ENCODE peak calls at places on chromosome 10, in five cellular contexts. G, B, Q, X and C are unnamed samples.

GRCh38 chr10:85666106-85666505 is 700.5 kb downstream of the GRID1 start:
- DNase-seq in G (no peak), Q (no peak), B (no peak), X (no peak), C (no peak)

GRCh38 chr10:103564116-103564501 is 70.6 kb downstream of the NEURL1 start:
- DNase-seq in Q (no peak), B (no peak), X (no peak), G (no peak), C (no peak)

GRCh38 chr10:122388287-122388997 is 13.9 kb downstream of the PLEKHA1 start:
- DNase-seq in B (no peak), X (no peak), G (no peak), Q (no peak), C (no peak)

GRCh38 chr10:7672366-7673134 is 5.8 kb upstream of the ITIH5 start:
- DNase-seq in G (no peak), Q (no peak), X (no peak), B (no peak), C (no peak)

GRCh38 chr10:8404721-8405120 is 350.2 kb downstream of the GATA3 start:
- DNase-seq in Q (no peak), B (no peak), G (peak), X (no peak), C (peak)

GRCh38 chr10:58653139-58653538 is 140.5 kb downstream of the BICC1 start:
- DNase-seq in B (no peak), X (no peak), G (no peak), Q (no peak), C (no peak)

GRCh38 chr10:108598320-108598695 is 1325.0 kb downstream of the XPNPEP1 start:
- DNase-seq in X (no peak), B (no peak), G (no peak), Q (no peak), C (no peak)

GRCh38 chr10:100359030-100359432 is 12.0 kb downstream of the SCD start:
- DNase-seq in B (no peak), Q (no peak), X (no peak), G (no peak), C (no peak)

GRCh38 chr10:74825033-74825370 is 1.4 kb upstream of the KAT6B start:
- DNase-seq in G (no peak), Q (no peak), X (peak), B (no peak), C (no peak)

GRCh38 chr10:8389630-8390029 is 335.1 kb downstream of the GATA3 start:
- DNase-seq in G (no peak), X (no peak), B (no peak), Q (no peak), C (no peak)

GRCh38 chr10:6721964-6722615 is 142.0 kb upstream of the PRKCQ start:
- DNase-seq in B (no peak), G (no peak), Q (peak), X (no peak), C (no peak)

GRCh38 chr10:130615463-130615862 is 479.3 kb downstream of the GLRX3 start:
- DNase-seq in B (no peak), G (no peak), X (no peak), Q (no peak), C (no peak)

GRCh38 chr10:79604294-79604693 is 6.4 kb upstream of the SFTPA1 start:
- DNase-seq in G (no peak), X (no peak), Q (no peak), B (no peak), C (no peak)

GRCh38 chr10:27601519-27601918 is 97.4 kb downstream of the RAB18 start:
- DNase-seq in G (no peak), Q (no peak), X (no peak), B (no peak), C (no peak)

GRCh38 chr10:132364594-132364970 is 32.4 kb upstream of the PWWP2B start:
- DNase-seq in Q (no peak), X (peak), B (no peak), G (no peak), C (no peak)

GRCh38 chr10:122113161-122113944 is 124.4 kb downstream of the TACC2 start:
- DNase-seq in B (no peak), Q (peak), X (peak), G (no peak), C (no peak)

GRCh38 chr10:4474829-4475228 is 351.2 kb upstream of the AKR1E2 start:
- DNase-seq in X (no peak), B (no peak), G (no peak), Q (no peak), C (no peak)

GRCh38 chr10:125113661-125114388 is 46.5 kb downstream of the CTBP2 start:
- DNase-seq in G (no peak), B (no peak), X (no peak), Q (no peak), C (no peak)

GRCh38 chr10:75542902-75543301 is 111.5 kb downstream of the LRMDA start:
- DNase-seq in B (peak), G (no peak), X (peak), Q (no peak), C (no peak)

GRCh38 chr10:116880716-116881440 is 31.6 kb downstream of the ENO4 start:
- DNase-seq in B (no peak), X (no peak), G (no peak), Q (no peak), C (no peak)

GRCh38 chr10:77816311-77816710 is 110.2 kb downstream of the DLG5 start:
- DNase-seq in B (no peak), X (no peak), G (no peak), Q (no peak), C (no peak)

GRCh38 chr10:46096426-46096825 is 50.4 kb upstream of the MSMB start:
- DNase-seq in G (no peak), Q (no peak), X (no peak), B (no peak), C (no peak)

GRCh38 chr10:71633935-71634334 is 85.6 kb downstream of the C10orf105 start:
- DNase-seq in Q (no peak), B (no peak), X (no peak), G (no peak), C (no peak)

GRCh38 chr10:98628241-98628640 is 181.5 kb upstream of the HPS1 start:
- DNase-seq in X (no peak), Q (no peak), B (no peak), G (no peak), C (no peak)

GRCh38 chr10:60809157-60809556 is 30.9 kb downstream of the CDK1 start:
- DNase-seq in X (peak), B (no peak), G (no peak), Q (no peak), C (no peak)

GRCh38 chr10:13375791-13376190 is 27.7 kb upstream of the SEPHS1 start:
- DNase-seq in X (no peak), G (no peak), B (no peak), Q (no peak), C (no peak)

GRCh38 chr10:10007972-10008371 is 1009.7 kb upstream of the CELF2 start:
- DNase-seq in Q (no peak), G (no peak), X (no peak), B (no peak), C (no peak)

GRCh38 chr10:103442031-103442461 is 10.1 kb downstream of the CALHM2 start:
- DNase-seq in Q (no peak), X (peak), B (no peak), G (no peak), C (no peak)

GRCh38 chr10:110822708-110823291 is 48.9 kb upstream of the PDCD4 start:
- DNase-seq in B (no peak), G (no peak), X (peak), Q (no peak), C (no peak)

GRCh38 chr10:67925449-67926005 is 41.1 kb downstream of the SIRT1 start:
- DNase-seq in B (no peak), G (no peak), X (no peak), Q (peak), C (no peak)

GRCh38 chr10:132306951-132307751 is 599 bp downstream of the STK32C start:
- DNase-seq in B (no peak), X (peak), Q (no peak), G (no peak), C (no peak)

GRCh38 chr10:63171926-63172325 is 38.8 kb downstream of the NRBF2 start:
- DNase-seq in Q (no peak), X (no peak), G (no peak), B (no peak), C (no peak)

GRCh38 chr10:26802527-26802926 is 58.2 kb downstream of the ABI1 start:
- DNase-seq in G (no peak), B (no peak), Q (no peak), X (no peak), C (no peak)

GRCh38 chr10:73233883-73234282 is 13.2 kb downstream of the DNAJC9 start:
- DNase-seq in Q (no peak), B (no peak), X (no peak), G (no peak), C (no peak)

GRCh38 chr10:73647211-73647874 is 6.1 kb upstream of the MYOZ1 start:
- DNase-seq in X (peak), G (no peak), B (no peak), Q (no peak), C (no peak)

GRCh38 chr10:84665883-84666463 is 337.6 kb downstream of the CCSER2 start:
- DNase-seq in B (no peak), G (no peak), X (peak), Q (no peak), C (no peak)

GRCh38 chr10:82544377-82544776 is 669.4 kb downstream of the NRG3 start:
- DNase-seq in G (no peak), B (no peak), Q (no peak), X (no peak), C (no peak)

GRCh38 chr10:17209302-17209701 is 7.8 kb upstream of the TRDMT1 start:
- DNase-seq in G (no peak), B (no peak), Q (no peak), X (no peak), C (no peak)

GRCh38 chr10:93438796-93439253 is 43.3 kb downstream of the MYOF start:
- DNase-seq in B (no peak), X (peak), G (no peak), Q (no peak), C (no peak)

DNA sequence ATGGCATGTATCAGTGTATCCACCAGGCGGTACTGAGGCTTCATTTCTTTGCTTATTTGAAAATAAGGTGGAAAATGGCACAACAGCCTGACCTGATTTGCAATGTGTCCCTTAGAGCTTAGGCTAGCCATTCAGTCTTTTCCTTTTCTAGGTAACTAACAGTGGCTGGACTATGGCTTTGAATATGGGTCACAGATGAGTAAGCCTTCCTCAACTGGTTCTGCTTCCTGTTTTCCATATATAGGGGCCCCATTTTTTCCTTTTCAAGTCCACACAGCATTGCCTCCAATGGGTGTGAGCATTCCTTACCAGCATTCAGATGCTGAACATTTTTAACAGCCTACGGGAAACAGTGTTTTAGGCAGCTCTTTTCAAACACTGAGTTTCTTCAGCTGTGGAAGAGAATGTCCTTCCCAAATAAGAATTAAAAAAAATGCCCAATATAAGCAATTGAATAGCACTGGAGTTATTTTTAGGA is 3.9 kb upstream of the ITGB1 start:
- DNase-seq in B (peak), X (peak), G (no peak), Q (peak), C (no peak)
- TF ChIP-seq CTCF in B (no peak), X (no peak), G (no peak), Q (peak), C (peak)

DNA sequence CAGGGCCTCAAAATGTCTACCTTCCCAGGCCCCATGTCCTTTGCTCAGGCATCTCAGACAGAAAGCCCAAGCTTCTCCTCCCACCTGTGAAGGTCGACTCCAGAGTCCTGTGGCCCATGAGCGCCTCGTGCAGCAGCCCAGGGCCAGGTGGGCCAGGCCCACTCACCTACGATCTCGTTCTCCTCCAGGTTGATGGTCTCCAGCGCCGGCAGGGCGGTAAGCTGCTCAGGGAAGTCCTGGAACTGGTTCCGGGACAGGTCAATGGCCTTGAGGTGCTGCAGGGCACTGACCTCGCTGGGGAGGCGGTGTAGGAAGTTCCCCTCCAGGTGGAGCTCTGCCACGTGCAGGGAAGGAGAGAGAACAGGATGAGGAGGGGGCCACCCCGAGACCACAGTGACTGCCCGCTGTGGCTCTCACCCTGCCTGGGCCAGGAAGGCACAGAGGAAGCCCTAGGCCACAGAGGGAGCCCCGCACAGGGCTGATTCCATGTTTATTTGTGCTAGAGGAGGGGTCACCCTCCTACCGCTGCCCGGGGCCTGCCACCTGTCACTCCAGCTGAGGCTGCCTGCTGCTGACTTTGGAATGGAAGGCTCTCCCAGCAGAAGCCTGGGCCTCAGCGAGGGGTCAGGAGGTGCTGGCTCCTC is 40.0 kb upstream of the NPFFR1 start:
- DNase-seq in G (no peak), B (no peak), Q (no peak), X (no peak), C (no peak)
- TF ChIP-seq CTCF in G (no peak), B (no peak), Q (no peak), X (no peak), C (no peak)

GRCh38 chr10:114102253-114102652 is 58.6 kb downstream of the ADRB1 start:
- DNase-seq in B (no peak), G (no peak), Q (no peak), X (no peak), C (no peak)

GRCh38 chr10:114100848-114101741 is 57.4 kb downstream of the ADRB1 start:
- DNase-seq in Q (no peak), G (no peak), B (no peak), X (peak), C (no peak)

DNA sequence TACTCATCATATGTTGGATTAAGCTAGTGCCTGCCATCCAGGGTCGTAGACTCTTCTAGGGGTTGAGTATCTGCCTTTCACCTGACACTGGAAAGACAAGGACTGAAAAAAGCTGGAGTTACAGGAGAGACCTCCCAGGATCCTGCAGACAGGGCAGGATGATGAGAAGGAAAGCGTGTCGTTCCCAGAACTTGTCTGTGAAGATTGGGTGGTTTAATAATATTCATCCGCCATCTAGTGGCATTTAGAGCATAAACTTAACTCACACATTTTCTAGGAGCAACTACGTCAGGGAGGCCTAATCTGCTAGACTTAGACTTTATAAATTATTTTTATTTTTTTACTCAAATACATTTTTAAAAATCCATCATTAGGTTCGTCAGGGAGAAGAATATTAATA is 59.6 kb downstream of the ADRB1 start:
- DNase-seq in Q (peak), B (no peak), X (peak), G (peak), C (no peak)
- TF ChIP-seq CTCF in Q (peak), B (peak), X (peak), G (peak), C (peak)

GRCh38 chr10:481636-482035 is 207.8 kb downstream of the DIP2C start:
- DNase-seq in Q (no peak), X (no peak), G (no peak), B (no peak), C (no peak)

GRCh38 chr10:484441-484924 is 205.0 kb downstream of the DIP2C start:
- DNase-seq in X (no peak), G (no peak), B (no peak), Q (no peak), C (no peak)

GRCh38 chr10:482848-483247 is 206.6 kb downstream of the DIP2C start:
- DNase-seq in G (no peak), X (no peak), B (no peak), Q (no peak), C (no peak)

GRCh38 chr10:482036-482435 is 207.4 kb downstream of the DIP2C start:
- DNase-seq in Q (no peak), X (no peak), B (no peak), G (no peak), C (no peak)

DNA sequence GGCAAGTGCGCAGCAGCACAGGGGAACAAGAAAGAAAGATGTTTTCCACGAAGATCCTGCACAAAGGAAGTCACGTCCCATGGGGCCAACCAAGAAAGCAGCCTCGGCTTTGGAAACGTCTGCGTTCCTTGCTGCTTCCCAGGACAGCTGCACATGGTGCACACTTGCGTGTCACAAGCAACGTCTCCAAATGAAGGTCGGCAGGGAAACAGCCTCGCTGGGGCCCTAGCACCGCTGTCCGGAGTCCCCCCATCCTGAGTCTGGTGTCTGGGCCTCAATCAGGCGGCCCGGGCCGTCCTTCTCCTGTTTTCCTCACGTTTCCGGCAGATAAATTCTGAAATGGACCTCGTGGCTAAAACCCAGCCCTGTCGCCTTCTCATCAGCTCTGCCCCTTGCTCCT is 206.2 kb downstream of the DIP2C start:
- DNase-seq in G (no peak), Q (no peak), X (no peak), B (no peak), C (no peak)
- TF ChIP-seq CTCF in G (no peak), Q (no peak), X (no peak), B (no peak), C (no peak)

GRCh38 chr10:3069876-3070275 is 2.5 kb downstream of the PFKP start:
- DNase-seq in Q (no peak), B (no peak), G (no peak), X (no peak), C (no peak)

GRCh38 chr10:3067045-3067858 is at the start of gene PFKP:
- DNase-seq in B (no peak), Q (no peak), G (no peak), X (peak), C (no peak)

GRCh38 chr10:3068968-3069737 is 1.8 kb downstream of the PFKP start:
- DNase-seq in Q (no peak), X (peak), B (no peak), G (no peak), C (no peak)

GRCh38 chr10:3067859-3068179 is 471 bp downstream of the PFKP start:
- DNase-seq in G (no peak), B (no peak), Q (no peak), X (no peak), C (no peak)

GRCh38 chr10:3068201-3068967 is 1.0 kb downstream of the PFKP start:
- DNase-seq in X (peak), Q (no peak), B (no peak), G (no peak), C (peak)
- TF ChIP-seq CTCF in X (peak), Q (peak), B (peak), G (no peak), C (no peak)

DNA sequence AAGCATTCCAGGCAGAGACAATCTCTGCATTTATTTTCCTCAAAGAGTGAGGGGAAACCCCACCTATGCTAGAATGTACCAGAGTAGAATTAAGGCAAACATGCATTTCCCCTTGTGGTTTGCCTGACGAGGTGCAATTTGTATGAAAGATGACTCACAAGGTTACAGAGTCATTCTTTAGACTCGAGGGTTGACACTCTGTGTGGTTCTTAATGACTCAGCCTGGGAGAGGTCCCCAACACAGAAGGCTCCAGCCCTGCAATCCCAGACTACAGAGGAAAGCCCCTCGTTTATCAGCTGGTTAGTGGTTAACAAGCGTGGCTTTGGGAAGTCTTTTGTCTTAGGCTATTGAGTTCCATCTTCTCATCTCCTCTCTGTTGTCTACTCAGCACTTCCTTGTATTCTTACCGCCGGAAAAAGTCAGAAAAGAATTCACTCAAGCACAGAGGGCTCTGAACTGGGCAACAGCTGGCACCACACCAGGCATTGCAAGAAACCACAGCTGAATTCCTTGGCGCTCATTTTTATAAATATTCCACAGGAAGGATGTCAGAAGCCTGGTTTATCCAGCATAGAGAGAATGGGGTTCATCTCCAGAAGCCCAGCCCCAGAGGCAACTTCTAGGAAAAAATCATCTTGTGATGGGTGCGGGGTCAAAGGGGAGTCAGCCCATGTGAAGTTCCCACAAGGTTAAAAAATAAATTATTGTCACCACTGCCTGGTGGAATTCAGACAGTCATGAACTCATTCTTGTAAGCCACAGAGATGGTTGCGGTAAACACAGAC is 24.4 kb upstream of the SVIL start:
- DNase-seq in X (peak), G (peak), Q (peak), B (no peak), C (peak)
- TF ChIP-seq CTCF in X (peak), G (no peak), Q (peak), B (peak), C (peak)

GRCh38 chr10:1117651-1118050 is 61.5 kb downstream of the WDR37 start:
- DNase-seq in X (no peak), B (no peak), G (no peak), Q (no peak), C (no peak)
- TF ChIP-seq CTCF in X (no peak), B (no peak), G (no peak), Q (no peak), C (no peak)